ENCODE peak calls at places on chromosomes 16 and 17, in nine cellular contexts. One of them, this sample, is unnamed.
A peak's percentile ranks its signal among the peaks of the same experiment; 100 is the strongest.

GRCh38 chr17:7717756-7718350 is 309 bp downstream of the DNAH2 start:
- DNase-seq in uterus: no peak
- DNase-seq in Peyer's patch: no peak
- DNase-seq in PC-3: no peak
- DNase-seq in naive thymus-derived CD4-positive, alpha-beta T cell: peak; percentile 33
- DNase-seq in dorsolateral prefrontal cortex: peak; percentile 68
- DNase-seq in thyroid gland: no peak
- DNase-seq in foreskin keratinocyte: no peak
- DNase-seq in pancreas: no peak
- DNase-seq in this sample: no peak

GRCh38 chr17:3773511-3773910 is 27.5 kb downstream of the ITGAE start:
- DNase-seq in uterus: no peak
- DNase-seq in Peyer's patch: no peak
- DNase-seq in PC-3: peak; percentile 54
- DNase-seq in naive thymus-derived CD4-positive, alpha-beta T cell: no peak
- DNase-seq in dorsolateral prefrontal cortex: no peak
- DNase-seq in thyroid gland: no peak
- DNase-seq in foreskin keratinocyte: peak; percentile 32
- DNase-seq in pancreas: no peak
- DNase-seq in this sample: no peak

GRCh38 chr17:42845556-42845917 is 1.2 kb downstream of the AOC2 start:
- DNase-seq in uterus: no peak
- DNase-seq in Peyer's patch: no peak
- DNase-seq in PC-3: no peak
- DNase-seq in naive thymus-derived CD4-positive, alpha-beta T cell: no peak
- DNase-seq in dorsolateral prefrontal cortex: no peak
- DNase-seq in thyroid gland: no peak
- DNase-seq in foreskin keratinocyte: no peak
- DNase-seq in pancreas: no peak
- DNase-seq in this sample: no peak

GRCh38 chr17:35588196-35588920 is 1.2 kb downstream of the AP2B1 start:
- DNase-seq in uterus: no peak
- DNase-seq in Peyer's patch: no peak
- DNase-seq in PC-3: peak; percentile 93
- DNase-seq in naive thymus-derived CD4-positive, alpha-beta T cell: no peak
- DNase-seq in dorsolateral prefrontal cortex: no peak
- DNase-seq in thyroid gland: no peak
- DNase-seq in foreskin keratinocyte: peak; percentile 98
- DNase-seq in pancreas: no peak
- DNase-seq in this sample: no peak

GRCh38 chr17:61598014-61598413 is 7.0 kb upstream of the NACA2 start:
- DNase-seq in uterus: no peak
- DNase-seq in Peyer's patch: no peak
- DNase-seq in PC-3: no peak
- DNase-seq in naive thymus-derived CD4-positive, alpha-beta T cell: no peak
- DNase-seq in dorsolateral prefrontal cortex: no peak
- DNase-seq in thyroid gland: no peak
- DNase-seq in foreskin keratinocyte: no peak
- DNase-seq in pancreas: no peak
- DNase-seq in this sample: no peak

GRCh38 chr17:49213803-49214202 is 3.3 kb downstream of the ABI3 start:
- DNase-seq in uterus: no peak
- DNase-seq in Peyer's patch: no peak
- DNase-seq in PC-3: no peak
- DNase-seq in naive thymus-derived CD4-positive, alpha-beta T cell: no peak
- DNase-seq in dorsolateral prefrontal cortex: no peak
- DNase-seq in thyroid gland: no peak
- DNase-seq in foreskin keratinocyte: no peak
- DNase-seq in pancreas: no peak
- DNase-seq in this sample: no peak

GRCh38 chr17:54745239-54745638 is 155.4 kb upstream of the TOM1L1 start:
- DNase-seq in uterus: no peak
- DNase-seq in Peyer's patch: no peak
- DNase-seq in PC-3: no peak
- DNase-seq in naive thymus-derived CD4-positive, alpha-beta T cell: no peak
- DNase-seq in dorsolateral prefrontal cortex: no peak
- DNase-seq in thyroid gland: peak; percentile 25
- DNase-seq in foreskin keratinocyte: no peak
- DNase-seq in pancreas: no peak
- DNase-seq in this sample: no peak

GRCh38 chr17:83185023-83186002 is 105.9 kb downstream of the METRNL start:
- DNase-seq in uterus: no peak
- DNase-seq in Peyer's patch: no peak
- DNase-seq in PC-3: no peak
- DNase-seq in naive thymus-derived CD4-positive, alpha-beta T cell: no peak
- DNase-seq in dorsolateral prefrontal cortex: no peak
- DNase-seq in thyroid gland: no peak
- DNase-seq in foreskin keratinocyte: no peak
- DNase-seq in pancreas: no peak
- DNase-seq in this sample: no peak

GRCh38 chr16:23729503-23730424 is 16.7 kb upstream of the ERN2 start:
- DNase-seq in uterus: no peak
- DNase-seq in Peyer's patch: peak; percentile 56
- DNase-seq in PC-3: peak; percentile 35
- DNase-seq in naive thymus-derived CD4-positive, alpha-beta T cell: no peak
- DNase-seq in dorsolateral prefrontal cortex: no peak
- DNase-seq in thyroid gland: no peak
- DNase-seq in foreskin keratinocyte: no peak
- DNase-seq in pancreas: no peak
- DNase-seq in this sample: no peak

GRCh38 chr16:29844575-29845331 is 18.3 kb downstream of the CDIPT start:
- DNase-seq in uterus: peak; percentile 80
- DNase-seq in Peyer's patch: no peak
- DNase-seq in PC-3: no peak
- DNase-seq in naive thymus-derived CD4-positive, alpha-beta T cell: no peak
- DNase-seq in dorsolateral prefrontal cortex: no peak
- DNase-seq in thyroid gland: peak; percentile 29
- DNase-seq in foreskin keratinocyte: no peak
- DNase-seq in pancreas: no peak
- DNase-seq in this sample: no peak

GRCh38 chr16:67605641-67606040 is 39.3 kb upstream of the CARMIL2 start:
- DNase-seq in uterus: no peak
- DNase-seq in Peyer's patch: no peak
- DNase-seq in PC-3: no peak
- DNase-seq in naive thymus-derived CD4-positive, alpha-beta T cell: no peak
- DNase-seq in dorsolateral prefrontal cortex: no peak
- DNase-seq in thyroid gland: no peak
- DNase-seq in foreskin keratinocyte: no peak
- DNase-seq in pancreas: no peak
- DNase-seq in this sample: no peak

GRCh38 chr17:5522476-5522875 is 36.1 kb downstream of the MIS12 start:
- DNase-seq in uterus: no peak
- DNase-seq in Peyer's patch: no peak
- DNase-seq in PC-3: no peak
- DNase-seq in naive thymus-derived CD4-positive, alpha-beta T cell: no peak
- DNase-seq in dorsolateral prefrontal cortex: no peak
- DNase-seq in thyroid gland: no peak
- DNase-seq in foreskin keratinocyte: no peak
- DNase-seq in pancreas: no peak
- DNase-seq in this sample: no peak

GRCh38 chr17:40122466-40122943 is 734 bp downstream of the MSL1 start:
- DNase-seq in uterus: peak; percentile 56
- DNase-seq in Peyer's patch: peak; percentile 76
- DNase-seq in PC-3: peak; percentile 33
- DNase-seq in naive thymus-derived CD4-positive, alpha-beta T cell: no peak
- DNase-seq in dorsolateral prefrontal cortex: no peak
- DNase-seq in thyroid gland: peak; percentile 57
- DNase-seq in foreskin keratinocyte: no peak
- DNase-seq in pancreas: peak; percentile 62
- DNase-seq in this sample: no peak

DNA sequence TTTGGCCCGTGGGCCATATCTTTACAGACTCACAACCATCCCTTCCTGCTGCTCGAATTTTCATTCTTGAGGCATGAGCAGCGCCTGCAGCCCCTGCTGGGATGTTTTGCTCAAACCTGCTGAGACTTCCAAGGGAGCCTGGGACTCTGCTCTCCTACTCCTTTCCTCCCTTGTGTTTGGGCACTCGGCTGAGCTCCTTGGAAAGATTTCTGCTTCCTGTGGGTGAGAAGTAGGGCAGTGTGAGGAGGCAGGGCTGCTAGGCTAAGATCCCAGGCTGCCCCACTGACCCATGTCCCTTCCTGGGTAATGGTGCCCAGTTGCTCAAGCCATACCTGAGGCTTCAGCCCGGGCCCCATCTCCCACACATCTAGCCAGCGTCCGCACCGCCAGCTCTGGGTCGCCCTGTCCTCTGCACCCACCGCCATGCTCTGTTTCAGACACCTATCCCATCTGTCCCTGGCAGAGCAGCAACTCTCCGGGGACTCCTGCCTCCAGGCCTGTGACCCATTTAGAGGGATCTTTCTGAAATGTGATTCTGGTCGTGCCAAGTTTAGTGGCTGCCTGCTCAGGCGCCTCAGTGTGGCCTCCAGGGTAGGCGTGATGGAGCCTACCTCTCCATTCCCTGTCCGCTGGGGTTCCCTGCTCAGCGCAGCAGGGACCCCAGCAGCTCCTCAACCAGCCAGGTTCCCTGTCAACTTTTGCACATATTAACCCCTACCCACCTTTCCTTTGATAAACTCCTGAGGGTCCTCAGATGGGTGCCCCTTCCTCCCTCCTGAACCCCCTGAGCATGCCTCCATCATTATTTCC is 190.1 kb downstream of the CCDC182 start:
- DNase-seq in uterus: no peak
- DNase-seq in Peyer's patch: no peak
- DNase-seq in PC-3: no peak
- DNase-seq in naive thymus-derived CD4-positive, alpha-beta T cell: no peak
- DNase-seq in dorsolateral prefrontal cortex: no peak
- DNase-seq in thyroid gland: peak; percentile 12
- DNase-seq in foreskin keratinocyte: no peak
- DNase-seq in pancreas: no peak
- DNase-seq in this sample: peak; percentile 67
- H3K27ac ChIP-seq in uterus: no peak overlapping the region
- H3K27ac ChIP-seq in Peyer's patch: no peak overlapping the region
- H3K27ac ChIP-seq in PC-3: no peak overlapping the region
- H3K27ac ChIP-seq in naive thymus-derived CD4-positive, alpha-beta T cell: no peak overlapping the region
- H3K27ac ChIP-seq in dorsolateral prefrontal cortex: peak overlapping the region; percentile 4
- H3K27ac ChIP-seq in thyroid gland: peak overlapping the region; percentile 6
- H3K27ac ChIP-seq in foreskin keratinocyte: no peak overlapping the region
- H3K27ac ChIP-seq in pancreas: no peak overlapping the region
- H3K27ac ChIP-seq in this sample: no peak overlapping the region

DNA sequence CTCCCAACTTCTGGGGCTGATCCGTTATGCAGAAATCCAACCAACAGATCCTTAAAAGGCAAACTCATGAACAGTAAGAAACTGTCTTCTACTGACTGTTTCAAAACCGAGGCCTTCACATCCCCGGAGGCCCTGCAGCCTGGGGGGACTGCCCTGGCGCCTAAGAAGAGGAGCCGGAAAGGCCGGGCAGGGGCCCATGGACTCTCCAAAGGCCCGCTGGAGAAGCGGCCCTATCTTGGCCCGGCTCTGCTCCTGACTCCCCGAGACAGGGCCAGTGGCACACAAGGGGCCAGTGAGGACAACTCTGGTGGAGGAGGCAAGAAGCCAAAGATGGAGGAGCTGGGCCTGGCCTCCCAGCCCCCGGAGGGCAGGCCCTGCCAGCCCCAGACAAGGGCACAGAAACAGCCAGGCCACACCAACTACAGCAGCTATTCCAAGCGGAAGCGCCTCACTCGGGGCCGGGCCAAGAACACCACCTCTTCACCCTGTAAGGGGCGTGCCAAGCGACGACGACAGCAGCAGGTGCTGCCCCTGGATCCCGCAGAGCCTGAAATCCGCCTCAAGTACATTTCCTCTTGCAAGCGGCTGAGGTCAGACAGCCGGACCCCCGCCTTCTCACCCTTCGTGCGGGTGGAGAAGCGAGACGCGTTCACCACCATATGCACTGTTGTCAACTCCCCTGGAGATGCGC is 39.5 kb downstream of the SREBF1 start:
- DNase-seq in uterus: no peak
- DNase-seq in Peyer's patch: no peak
- DNase-seq in PC-3: no peak
- DNase-seq in naive thymus-derived CD4-positive, alpha-beta T cell: no peak
- DNase-seq in dorsolateral prefrontal cortex: no peak
- DNase-seq in thyroid gland: no peak
- DNase-seq in foreskin keratinocyte: no peak
- DNase-seq in pancreas: no peak
- DNase-seq in this sample: no peak
- H3K27ac ChIP-seq in uterus: no peak overlapping the region
- H3K27ac ChIP-seq in Peyer's patch: no peak overlapping the region
- H3K27ac ChIP-seq in PC-3: no peak overlapping the region
- H3K27ac ChIP-seq in naive thymus-derived CD4-positive, alpha-beta T cell: no peak overlapping the region
- H3K27ac ChIP-seq in dorsolateral prefrontal cortex: peak overlapping the region; percentile 12
- H3K27ac ChIP-seq in thyroid gland: no peak overlapping the region
- H3K27ac ChIP-seq in foreskin keratinocyte: no peak overlapping the region
- H3K27ac ChIP-seq in pancreas: no peak overlapping the region
- H3K27ac ChIP-seq in this sample: no peak overlapping the region

GRCh38 chr17:66304304-66305174 is 2.1 kb downstream of the PRKCA start:
- DNase-seq in uterus: no peak
- DNase-seq in Peyer's patch: peak; percentile 56
- DNase-seq in PC-3: peak; percentile 59
- DNase-seq in naive thymus-derived CD4-positive, alpha-beta T cell: no peak
- DNase-seq in dorsolateral prefrontal cortex: no peak
- DNase-seq in thyroid gland: no peak
- DNase-seq in foreskin keratinocyte: no peak
- DNase-seq in pancreas: no peak
- DNase-seq in this sample: no peak
- H3K27ac ChIP-seq in uterus: peak overlapping the region; percentile 78
- H3K27ac ChIP-seq in Peyer's patch: peak overlapping the region; percentile 33
- H3K27ac ChIP-seq in PC-3: peak overlapping the region; percentile 6
- H3K27ac ChIP-seq in naive thymus-derived CD4-positive, alpha-beta T cell: peak overlapping the region; percentile 75
- H3K27ac ChIP-seq in dorsolateral prefrontal cortex: no peak overlapping the region
- H3K27ac ChIP-seq in thyroid gland: peak overlapping the region; percentile 68
- H3K27ac ChIP-seq in foreskin keratinocyte: no peak overlapping the region
- H3K27ac ChIP-seq in pancreas: peak overlapping the region; percentile 33
- H3K27ac ChIP-seq in this sample: peak overlapping the region; percentile 40

GRCh38 chr17:28344435-28344901 is 8.9 kb downstream of the TNFAIP1 start:
- DNase-seq in uterus: no peak
- DNase-seq in Peyer's patch: no peak
- DNase-seq in PC-3: no peak
- DNase-seq in naive thymus-derived CD4-positive, alpha-beta T cell: no peak
- DNase-seq in dorsolateral prefrontal cortex: no peak
- DNase-seq in thyroid gland: no peak
- DNase-seq in foreskin keratinocyte: no peak
- DNase-seq in pancreas: no peak
- DNase-seq in this sample: no peak

GRCh38 chr17:28346746-28347246 is 10.5 kb downstream of the POLDIP2 start:
- DNase-seq in uterus: no peak
- DNase-seq in Peyer's patch: peak; percentile 33
- DNase-seq in PC-3: no peak
- DNase-seq in naive thymus-derived CD4-positive, alpha-beta T cell: no peak
- DNase-seq in dorsolateral prefrontal cortex: no peak
- DNase-seq in thyroid gland: no peak
- DNase-seq in foreskin keratinocyte: no peak
- DNase-seq in pancreas: peak; percentile 76
- DNase-seq in this sample: no peak

GRCh38 chr17:28344011-28344410 is 8.4 kb downstream of the TNFAIP1 start:
- DNase-seq in uterus: no peak
- DNase-seq in Peyer's patch: no peak
- DNase-seq in PC-3: no peak
- DNase-seq in naive thymus-derived CD4-positive, alpha-beta T cell: no peak
- DNase-seq in dorsolateral prefrontal cortex: no peak
- DNase-seq in thyroid gland: peak; percentile 15
- DNase-seq in foreskin keratinocyte: no peak
- DNase-seq in pancreas: no peak
- DNase-seq in this sample: no peak

GRCh38 chr17:28346199-28346580 is 10.6 kb downstream of the TNFAIP1 start:
- DNase-seq in uterus: no peak
- DNase-seq in Peyer's patch: no peak
- DNase-seq in PC-3: no peak
- DNase-seq in naive thymus-derived CD4-positive, alpha-beta T cell: no peak
- DNase-seq in dorsolateral prefrontal cortex: no peak
- DNase-seq in thyroid gland: no peak
- DNase-seq in foreskin keratinocyte: no peak
- DNase-seq in pancreas: no peak
- DNase-seq in this sample: no peak

GRCh38 chr17:28345420-28346198 is 10.0 kb downstream of the TNFAIP1 start:
- DNase-seq in uterus: no peak
- DNase-seq in Peyer's patch: no peak
- DNase-seq in PC-3: no peak
- DNase-seq in naive thymus-derived CD4-positive, alpha-beta T cell: no peak
- DNase-seq in dorsolateral prefrontal cortex: no peak
- DNase-seq in thyroid gland: peak; percentile 63
- DNase-seq in foreskin keratinocyte: no peak
- DNase-seq in pancreas: peak; percentile 48
- DNase-seq in this sample: no peak
- H3K27ac ChIP-seq in uterus: no peak overlapping the region
- H3K27ac ChIP-seq in Peyer's patch: no peak overlapping the region
- H3K27ac ChIP-seq in PC-3: peak overlapping the region; percentile 92
- H3K27ac ChIP-seq in naive thymus-derived CD4-positive, alpha-beta T cell: no peak overlapping the region
- H3K27ac ChIP-seq in dorsolateral prefrontal cortex: no peak overlapping the region
- H3K27ac ChIP-seq in thyroid gland: no peak overlapping the region
- H3K27ac ChIP-seq in foreskin keratinocyte: no peak overlapping the region
- H3K27ac ChIP-seq in pancreas: peak overlapping the region; percentile 70
- H3K27ac ChIP-seq in this sample: no peak overlapping the region

This sample was measured in substantia nigra.